ENCODE peak calls at places on chromosomes 4 and X, in six cellular contexts. One of them, this sample, is unnamed.

GRCh38 chr4:101050088-101050835 is 297.1 kb downstream of the PPP3CA start:
- DNase-seq in adipocyte: no peak
- DNase-seq in heart right ventricle: no peak
- DNase-seq in A673: no peak
- DNase-seq in astrocyte: no peak
- DNase-seq in body of pancreas: no peak
- DNase-seq in this sample: no peak

GRCh38 chr4:55038176-55038890 is 87.1 kb downstream of the KDR start:
- DNase-seq in astrocyte: peak
- DNase-seq in heart right ventricle: peak
- DNase-seq in adipocyte: peak
- DNase-seq in A673: no peak
- DNase-seq in body of pancreas: peak
- DNase-seq in this sample: no peak

GRCh38 chrX:130937101-130937500 is 34.1 kb upstream of the ENOX2 start:
- DNase-seq in body of pancreas: no peak
- DNase-seq in A673: no peak
- DNase-seq in adipocyte: no peak
- DNase-seq in heart right ventricle: no peak
- DNase-seq in astrocyte: no peak
- DNase-seq in this sample: no peak

GRCh38 chr4:120071192-120071795 is 4.6 kb upstream of the MAD2L1 start:
- DNase-seq in astrocyte: peak
- DNase-seq in adipocyte: peak
- DNase-seq in A673: peak
- DNase-seq in heart right ventricle: no peak
- DNase-seq in body of pancreas: peak
- DNase-seq in this sample: no peak

GRCh38 chr4:104501290-104501689 is 6.6 kb upstream of the CXXC4 start:
- DNase-seq in body of pancreas: no peak
- DNase-seq in heart right ventricle: no peak
- DNase-seq in adipocyte: no peak
- DNase-seq in A673: no peak
- DNase-seq in astrocyte: no peak
- DNase-seq in this sample: no peak

GRCh38 chr4:15238720-15239119 is 189.1 kb upstream of the C1QTNF7 start:
- DNase-seq in body of pancreas: no peak
- DNase-seq in A673: peak
- DNase-seq in adipocyte: peak
- DNase-seq in heart right ventricle: no peak
- DNase-seq in astrocyte: no peak
- DNase-seq in this sample: no peak

GRCh38 chr4:128653514-128654420 is 155.7 kb upstream of the JADE1 start:
- DNase-seq in A673: no peak
- DNase-seq in heart right ventricle: peak
- DNase-seq in body of pancreas: no peak
- DNase-seq in astrocyte: no peak
- DNase-seq in adipocyte: peak
- DNase-seq in this sample: peak

GRCh38 chrX:118928126-118928525 is 46.3 kb upstream of the LONRF3 start:
- DNase-seq in heart right ventricle: no peak
- DNase-seq in astrocyte: no peak
- DNase-seq in A673: no peak
- DNase-seq in body of pancreas: no peak
- DNase-seq in adipocyte: no peak
- DNase-seq in this sample: no peak

GRCh38 chr4:43458293-43458692 is 565.8 kb downstream of the GRXCR1 start:
- DNase-seq in heart right ventricle: no peak
- DNase-seq in astrocyte: no peak
- DNase-seq in A673: no peak
- DNase-seq in adipocyte: no peak
- DNase-seq in body of pancreas: no peak
- DNase-seq in this sample: no peak

GRCh38 chr4:1170805-1171305 is 1.5 kb downstream of the SPON2 start:
- DNase-seq in body of pancreas: no peak
- DNase-seq in heart right ventricle: no peak
- DNase-seq in astrocyte: no peak
- DNase-seq in A673: no peak
- DNase-seq in adipocyte: no peak
- DNase-seq in this sample: no peak
- H3K4me3 ChIP-seq in body of pancreas: no peak
- H3K4me3 ChIP-seq in heart right ventricle: peak
- H3K4me3 ChIP-seq in astrocyte: no peak
- H3K4me3 ChIP-seq in A673: no peak
- H3K4me3 ChIP-seq in adipocyte: peak
- H3K4me3 ChIP-seq in this sample: peak

GRCh38 chr4:102089850-102090621 is 255.2 kb downstream of the SLC39A8 start:
- DNase-seq in astrocyte: no peak
- DNase-seq in A673: no peak
- DNase-seq in heart right ventricle: no peak
- DNase-seq in adipocyte: no peak
- DNase-seq in body of pancreas: no peak
- DNase-seq in this sample: no peak

GRCh38 chr4:102094474-102094873 is 250.8 kb downstream of the SLC39A8 start:
- DNase-seq in A673: no peak
- DNase-seq in body of pancreas: no peak
- DNase-seq in heart right ventricle: no peak
- DNase-seq in astrocyte: no peak
- DNase-seq in adipocyte: no peak
- DNase-seq in this sample: no peak

GRCh38 chr4:102091656-102092055 is 253.6 kb downstream of the SLC39A8 start:
- DNase-seq in A673: no peak
- DNase-seq in adipocyte: no peak
- DNase-seq in astrocyte: no peak
- DNase-seq in body of pancreas: no peak
- DNase-seq in heart right ventricle: no peak
- DNase-seq in this sample: no peak
- H3K4me3 ChIP-seq in A673: no peak
- H3K4me3 ChIP-seq in adipocyte: no peak
- H3K4me3 ChIP-seq in astrocyte: no peak
- H3K4me3 ChIP-seq in body of pancreas: no peak
- H3K4me3 ChIP-seq in heart right ventricle: no peak
- H3K4me3 ChIP-seq in this sample: no peak

GRCh38 chr4:83011779-83012630 is 1.4 kb upstream of the LIN54 start:
- DNase-seq in A673: peak
- DNase-seq in body of pancreas: peak
- DNase-seq in heart right ventricle: peak
- DNase-seq in adipocyte: peak
- DNase-seq in astrocyte: no peak
- DNase-seq in this sample: no peak

GRCh38 chr4:83012631-83013419 is 2.2 kb upstream of the LIN54 start:
- DNase-seq in astrocyte: peak
- DNase-seq in heart right ventricle: peak
- DNase-seq in A673: peak
- DNase-seq in adipocyte: peak
- DNase-seq in body of pancreas: peak
- DNase-seq in this sample: peak

GRCh38 chr4:83010522-83011318 is at the start of gene LIN54:
- DNase-seq in astrocyte: peak
- DNase-seq in adipocyte: peak
- DNase-seq in body of pancreas: peak
- DNase-seq in heart right ventricle: peak
- DNase-seq in A673: peak
- DNase-seq in this sample: no peak

GRCh38 chr4:83010111-83010521 is 507 bp downstream of the LIN54 start:
- DNase-seq in astrocyte: peak
- DNase-seq in adipocyte: peak
- DNase-seq in body of pancreas: no peak
- DNase-seq in heart right ventricle: no peak
- DNase-seq in A673: no peak
- DNase-seq in this sample: no peak

GRCh38 chr4:83009529-83009928 is 1.1 kb downstream of the LIN54 start:
- DNase-seq in body of pancreas: no peak
- DNase-seq in astrocyte: no peak
- DNase-seq in adipocyte: peak
- DNase-seq in A673: no peak
- DNase-seq in heart right ventricle: no peak
- DNase-seq in this sample: no peak
- H3K4me3 ChIP-seq in body of pancreas: no peak
- H3K4me3 ChIP-seq in astrocyte: peak
- H3K4me3 ChIP-seq in adipocyte: peak
- H3K4me3 ChIP-seq in A673: peak
- H3K4me3 ChIP-seq in heart right ventricle: peak
- H3K4me3 ChIP-seq in this sample: peak

DNA sequence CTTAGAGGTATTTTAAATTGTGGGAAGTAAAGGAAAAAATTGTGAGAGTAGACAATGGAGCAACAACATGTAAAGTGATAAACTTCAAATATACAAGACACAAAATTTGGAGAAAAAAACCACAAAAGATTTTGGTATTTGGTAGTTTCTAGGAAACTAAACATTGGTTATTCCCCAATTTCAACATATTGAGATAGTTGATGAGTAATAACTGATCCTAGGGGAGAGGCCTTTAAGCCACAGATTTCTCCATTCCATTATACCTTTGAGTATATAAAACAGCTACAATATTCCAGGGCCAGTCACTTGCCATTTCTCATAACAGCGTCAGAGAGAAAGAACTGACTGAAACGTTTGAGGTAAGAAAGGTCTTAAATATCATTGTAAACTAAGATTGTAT is at the start of gene FDCSP:
- DNase-seq in astrocyte: no peak
- DNase-seq in A673: no peak
- DNase-seq in body of pancreas: no peak
- DNase-seq in heart right ventricle: no peak
- DNase-seq in adipocyte: no peak
- DNase-seq in this sample: no peak
- H3K4me3 ChIP-seq in astrocyte: no peak
- H3K4me3 ChIP-seq in A673: no peak
- H3K4me3 ChIP-seq in body of pancreas: no peak
- H3K4me3 ChIP-seq in heart right ventricle: no peak
- H3K4me3 ChIP-seq in adipocyte: no peak
- H3K4me3 ChIP-seq in this sample: no peak

GRCh38 chr4:157221895-157222763 is 1.6 kb downstream of the GRIA2 start:
- DNase-seq in A673: peak
- DNase-seq in body of pancreas: peak
- DNase-seq in heart right ventricle: no peak
- DNase-seq in astrocyte: peak
- DNase-seq in adipocyte: peak
- DNase-seq in this sample: no peak
- H3K4me3 ChIP-seq in A673: peak
- H3K4me3 ChIP-seq in body of pancreas: no peak
- H3K4me3 ChIP-seq in heart right ventricle: peak
- H3K4me3 ChIP-seq in astrocyte: peak
- H3K4me3 ChIP-seq in adipocyte: peak
- H3K4me3 ChIP-seq in this sample: peak